ENCODE peak calls at places on chromosome 18, in eight cellular contexts. G is BE2C; L is RWPE1; N is AG08396; C is iPS-NIHi11; F is activated naive CD4-positive, alpha-beta T cell; K is fibroblast of lung; B is body of pancreas. Q is an unnamed sample.

GRCh38 chr18:50161806-50162205 is 33.1 kb downstream of the MYO5B start:
- DNase-seq in G (no peak), L (peak; percentile 20), N (no peak), C (no peak), F (no peak), K (no peak), B (no peak), Q (no peak)

GRCh38 chr18:9506046-9506792 is 30.9 kb downstream of the RALBP1 start:
- DNase-seq in G (no peak), L (no peak), N (no peak), C (peak; percentile 29), F (no peak), K (no peak), B (peak; percentile 26), Q (no peak)

GRCh38 chr18:39523281-39523680 is 1957.7 kb upstream of the CELF4 start:
- DNase-seq in G (no peak), L (no peak), N (peak; percentile 35), C (no peak), F (no peak), K (peak; percentile 29), B (no peak), Q (peak; percentile 66)

GRCh38 chr18:12317664-12318333 is 9.8 kb downstream of the TUBB6 start:
- DNase-seq in G (no peak), L (no peak), N (peak; percentile 66), C (no peak), F (no peak), K (peak; percentile 54), B (no peak), Q (no peak)

GRCh38 chr18:7647500-7647899 is 80.4 kb downstream of the PTPRM start:
- DNase-seq in G (no peak), L (no peak), N (no peak), C (no peak), F (no peak), K (no peak), B (no peak), Q (no peak)

GRCh38 chr18:24413148-24413547 is 13.3 kb upstream of the IMPACT start:
- DNase-seq in G (peak; percentile 8), L (no peak), N (no peak), C (peak; percentile 37), F (no peak), K (peak; percentile 19), B (no peak), Q (no peak)

GRCh38 chr18:56825312-56825711 is 174.2 kb downstream of the WDR7 start:
- DNase-seq in G (no peak), L (no peak), N (no peak), C (no peak), F (no peak), K (no peak), B (no peak), Q (no peak)

GRCh38 chr18:30684825-30685481 is 357.6 kb downstream of the DSC3 start:
- DNase-seq in G (no peak), L (no peak), N (no peak), C (no peak), F (no peak), K (no peak), B (no peak), Q (no peak)

GRCh38 chr18:79510731-79511141 is 115.0 kb downstream of the NFATC1 start:
- DNase-seq in G (no peak), L (no peak), N (no peak), C (no peak), F (no peak), K (no peak), B (no peak), Q (no peak)

GRCh38 chr18:49019446-49020045 is 68.8 kb upstream of the SMAD7 start:
- DNase-seq in G (no peak), L (no peak), N (no peak), C (no peak), F (no peak), K (peak; percentile 12), B (no peak), Q (no peak)

GRCh38 chr18:76130845-76131244 is 364.2 kb downstream of the ZNF516 start:
- DNase-seq in G (no peak), L (no peak), N (no peak), C (no peak), F (no peak), K (no peak), B (peak; percentile 10), Q (no peak)

GRCh38 chr18:38563396-38563980 is 997.9 kb upstream of the CELF4 start:
- DNase-seq in G (no peak), L (no peak), N (no peak), C (no peak), F (no peak), K (peak; percentile 0), B (no peak), Q (no peak)

GRCh38 chr18:57004366-57005121 is 142.3 kb upstream of the BOD1L2 start:
- DNase-seq in G (no peak), L (peak; percentile 23), N (peak; percentile 26), C (no peak), F (no peak), K (peak; percentile 60), B (no peak), Q (peak; percentile 27)

GRCh38 chr18:74489631-74490030 is 6.5 kb upstream of the CNDP2 start:
- DNase-seq in G (no peak), L (no peak), N (no peak), C (no peak), F (no peak), K (peak; percentile 31), B (no peak), Q (no peak)

GRCh38 chr18:39841133-39842041 is 2113.6 kb upstream of the PIK3C3 start:
- DNase-seq in G (peak; percentile 28), L (peak; percentile 51), N (peak; percentile 61), C (peak; percentile 74), F (no peak), K (peak; percentile 86), B (peak; percentile 44), Q (peak; percentile 60)